ENCODE peak calls at places on chromosome 7, in five cellular contexts. S is cardiac muscle cell, T is fibroblast of lung, J is testis, Q is A549. P is an unnamed sample.

GRCh38 chr7:141460781-141461715 is 90.2 kb upstream of the AGK start:
- DNase-seq in S (no peak), T (peak; percentile 2), J (peak; percentile 54), Q (no peak), P (no peak)

GRCh38 chr7:27925573-27926201 is 185.7 kb downstream of the TAX1BP1 start:
- DNase-seq in Q (no peak), T (no peak), S (no peak), J (no peak), P (no peak)

GRCh38 chr7:158271646-158272045 is 316.0 kb downstream of the PTPRN2 start:
- DNase-seq in S (no peak), J (no peak), Q (no peak), T (no peak), P (no peak)

GRCh38 chr7:50533849-50534248 is 31.4 kb downstream of the DDC start:
- DNase-seq in S (no peak), J (no peak), T (no peak), Q (no peak), P (no peak)

GRCh38 chr7:140533394-140533872 is 54.1 kb upstream of the MKRN1 start:
- DNase-seq in S (no peak), Q (no peak), J (no peak), T (no peak), P (no peak)

GRCh38 chr7:96992624-96993452 is 12.5 kb upstream of the DLX6 start:
- DNase-seq in J (peak; percentile 64), T (no peak), S (no peak), Q (no peak), P (no peak)

GRCh38 chr7:90262438-90262837 is 17.5 kb downstream of the CFAP69 start:
- DNase-seq in J (no peak), S (no peak), T (peak; percentile 67), Q (peak; percentile 37), P (no peak)

GRCh38 chr7:16027396-16027795 is 340.9 kb upstream of the MEOX2 start:
- DNase-seq in S (no peak), J (no peak), Q (no peak), T (no peak), P (no peak)

GRCh38 chr7:7821517-7821916 is 103.1 kb upstream of the RPA3 start:
- DNase-seq in Q (no peak), S (no peak), J (no peak), T (no peak), P (no peak)

GRCh38 chr7:107068156-107068555 is 23.7 kb downstream of the PRKAR2B start:
- DNase-seq in T (no peak), J (no peak), Q (no peak), S (no peak), P (no peak)

GRCh38 chr7:77525231-77525630 is 11.9 kb upstream of the PTPN12 start:
- DNase-seq in S (no peak), J (no peak), T (no peak), Q (no peak), P (no peak)

GRCh38 chr7:127581716-127582115 is 3.7 kb downstream of the GCC1 start:
- DNase-seq in T (no peak), J (no peak), Q (no peak), S (no peak), P (no peak)

GRCh38 chr7:143974457-143974856 is 19.8 kb downstream of the OR2F1 start:
- DNase-seq in T (no peak), Q (peak; percentile 44), S (no peak), J (no peak), P (no peak)

GRCh38 chr7:81120803-81121202 is 202.0 kb upstream of the SEMA3C start:
- DNase-seq in Q (no peak), S (no peak), T (no peak), J (no peak), P (no peak)

GRCh38 chr7:40244226-40244625 is 109.4 kb downstream of the SUGCT start:
- DNase-seq in Q (no peak), S (no peak), T (no peak), J (no peak), P (no peak)

GRCh38 chr7:55224111-55224510 is 141.0 kb upstream of the LANCL2 start:
- DNase-seq in J (no peak), S (no peak), Q (no peak), T (no peak), P (no peak)

GRCh38 chr7:132065193-132065972 is 509.0 kb upstream of the PODXL start:
- DNase-seq in J (peak; percentile 25), S (no peak), Q (peak; percentile 94), T (peak; percentile 94), P (peak; percentile 24)

GRCh38 chr7:25119102-25119501 is 6.0 kb downstream of the CYCS start:
- DNase-seq in J (no peak), Q (no peak), S (no peak), T (no peak), P (no peak)

GRCh38 chr7:35593896-35594295 is 101.0 kb downstream of the HERPUD2 start:
- DNase-seq in S (no peak), T (no peak), Q (no peak), J (peak; percentile 73), P (peak; percentile 47)

GRCh38 chr7:35761882-35762720 is 38.8 kb upstream of the SEPTIN7 start:
- DNase-seq in T (peak; percentile 41), Q (no peak), J (no peak), S (no peak), P (no peak)

GRCh38 chr7:101691822-101692384 is 62.8 kb upstream of the MYL10 start:
- DNase-seq in T (no peak), Q (no peak), J (no peak), S (no peak), P (no peak)

GRCh38 chr7:128836729-128837348 is 6.6 kb downstream of the FLNC start:
- DNase-seq in T (no peak), J (no peak), Q (no peak), S (no peak), P (no peak)

GRCh38 chr7:36686499-36686898 is 37.8 kb downstream of the AOAH start:
- DNase-seq in Q (no peak), T (no peak), S (no peak), J (no peak), P (peak; percentile 9)

GRCh38 chr7:71364559-71364958 is 232.6 kb downstream of the GALNT17 start:
- DNase-seq in T (no peak), J (no peak), S (no peak), Q (no peak), P (no peak)

GRCh38 chr7:157501576-157501975 is 164.8 kb downstream of the DNAJB6 start:
- DNase-seq in S (no peak), Q (no peak), T (no peak), J (peak; percentile 12), P (no peak)

GRCh38 chr7:155439311-155440017 is 18.5 kb upstream of the EN2 start:
- DNase-seq in Q (no peak), J (no peak), T (no peak), S (no peak), P (no peak)

DNA sequence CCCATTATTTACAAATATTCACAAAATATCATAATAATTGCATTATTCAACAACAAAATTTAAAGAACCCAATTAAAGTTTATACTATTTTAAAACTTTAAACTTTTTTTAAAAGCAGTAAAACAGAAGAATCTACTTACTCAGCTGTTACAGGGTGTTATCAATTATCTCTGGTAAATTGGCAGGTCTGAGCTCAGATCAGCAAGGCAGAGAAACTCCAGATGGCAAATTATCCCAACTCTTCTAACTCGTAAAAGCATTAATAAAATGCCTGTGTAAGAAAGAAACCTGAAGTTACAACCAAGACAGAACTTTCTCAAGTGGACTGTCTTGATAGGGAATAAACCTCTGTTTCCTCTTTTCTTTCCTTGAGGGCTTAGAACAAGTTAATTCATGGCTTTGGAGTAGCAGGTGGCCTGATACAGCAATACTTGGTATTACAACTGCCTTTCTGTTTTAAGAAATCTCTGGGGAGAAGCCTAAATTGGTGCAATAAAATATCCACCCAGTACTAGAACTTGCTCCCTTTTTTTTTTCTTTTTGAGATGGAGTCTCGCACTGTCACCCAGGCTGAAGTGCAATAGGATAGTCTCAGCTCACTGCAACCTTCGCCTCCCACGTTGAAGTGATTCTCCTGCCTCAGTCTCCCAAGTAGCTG is 275.3 kb upstream of the MKLN1 start:
- DNase-seq in J (no peak), T (no peak), Q (no peak), S (no peak), P (no peak)
- H3K4me1 ChIP-seq in J (peaks cover 17% of the 10 kb centered on the region), T (no peaks in the 10 kb centered on the region), Q (peaks cover 30% of the 10 kb centered on the region), S (no peaks in the 10 kb centered on the region), P (no peaks in the 10 kb centered on the region)

GRCh38 chr7:4749363-4749762 is 26.1 kb upstream of the AP5Z1 start:
- DNase-seq in T (no peak), J (no peak), Q (no peak), S (no peak), P (no peak)
- H3K4me1 ChIP-seq in T (peaks cover 13% of the 10 kb centered on the region), J (peaks cover 24% of the 10 kb centered on the region), Q (peaks cover 49% of the 10 kb centered on the region), S (peaks cover 5% of the 10 kb centered on the region), P (peaks cover 5% of the 10 kb centered on the region)

GRCh38 chr7:47455872-47456185 is 126.1 kb downstream of the TNS3 start:
- DNase-seq in J (no peak), S (no peak), Q (no peak), T (no peak), P (no peak)

GRCh38 chr7:47458486-47458885 is 123.4 kb downstream of the TNS3 start:
- DNase-seq in T (no peak), S (no peak), Q (no peak), J (no peak), P (no peak)

GRCh38 chr7:47460251-47460989 is 121.5 kb downstream of the TNS3 start:
- DNase-seq in S (no peak), Q (no peak), T (no peak), J (no peak), P (no peak)

GRCh38 chr7:47456210-47456955 is 125.5 kb downstream of the TNS3 start:
- DNase-seq in T (no peak), Q (no peak), S (no peak), J (no peak), P (no peak)

GRCh38 chr7:47458057-47458456 is 123.9 kb downstream of the TNS3 start:
- DNase-seq in S (no peak), Q (no peak), T (peak; percentile 97), J (peak; percentile 78), P (no peak)
- H3K4me1 ChIP-seq in S (no peaks in the 10 kb centered on the region), Q (peaks cover 87% of the 10 kb centered on the region), T (peaks cover 47% of the 10 kb centered on the region), J (peaks cover 34% of the 10 kb centered on the region), P (no peaks in the 10 kb centered on the region)

DNA sequence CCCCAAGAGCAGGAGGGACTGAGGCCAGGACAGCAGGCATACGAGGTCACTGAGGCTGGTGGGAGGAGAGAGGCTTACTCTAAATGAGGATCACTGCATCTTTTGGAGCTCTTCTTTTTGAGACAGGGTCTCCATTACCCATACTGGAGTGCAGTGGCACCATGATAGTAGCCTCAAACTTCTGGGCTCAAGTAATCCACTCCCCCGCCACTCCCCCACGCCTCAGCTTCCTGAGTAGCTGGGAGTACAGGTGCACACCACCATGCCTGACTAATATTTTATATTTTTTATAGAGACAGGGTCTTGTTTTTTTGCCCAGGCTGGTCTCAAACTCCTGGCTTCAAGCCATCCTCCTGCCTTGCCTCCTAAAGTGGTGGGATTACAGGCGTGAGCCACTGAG is 25.8 kb downstream of the OGDH start:
- DNase-seq in Q (no peak), T (no peak), J (no peak), S (no peak), P (no peak)
- H3K4me1 ChIP-seq in Q (peaks cover 18% of the 10 kb centered on the region), T (peaks cover 14% of the 10 kb centered on the region), J (peaks cover 20% of the 10 kb centered on the region), S (peaks cover 19% of the 10 kb centered on the region), P (no peaks in the 10 kb centered on the region)

DNA sequence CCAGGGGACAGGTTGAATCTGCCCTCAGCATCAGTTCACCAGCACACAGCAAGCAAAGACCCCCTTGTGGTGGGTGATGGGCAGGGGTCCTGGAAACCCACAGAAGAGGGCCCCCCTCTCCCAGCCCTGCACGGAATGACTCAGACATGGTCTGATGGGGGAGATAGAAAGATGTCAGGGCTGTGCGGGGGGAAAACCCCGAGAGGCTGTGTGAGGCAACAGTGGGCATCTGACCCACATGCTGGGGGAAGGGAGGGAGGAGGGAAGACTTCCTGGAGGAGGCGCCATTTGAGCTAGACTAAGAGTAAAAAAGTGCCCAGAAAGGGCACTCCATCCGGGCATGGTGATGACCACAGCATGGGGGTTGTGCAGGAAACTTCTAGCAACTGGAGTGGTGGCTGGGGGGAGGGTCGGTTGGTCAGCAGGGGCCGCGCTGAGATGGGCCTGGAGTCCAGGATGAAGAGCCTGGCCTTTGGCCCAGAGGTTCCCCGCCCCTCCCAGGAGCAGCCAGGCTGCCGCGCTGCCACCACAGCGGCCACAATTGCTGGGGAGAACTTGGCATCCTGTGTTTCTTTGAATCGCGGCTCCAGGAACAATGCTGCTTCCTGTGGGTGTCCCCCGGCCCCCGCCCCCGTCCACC is 2.5 kb downstream of the LFNG start:
- DNase-seq in S (no peak), T (no peak), J (no peak), Q (no peak), P (no peak)
- H3K4me1 ChIP-seq in S (no peaks in the 10 kb centered on the region), T (peaks cover 22% of the 10 kb centered on the region), J (peaks cover 48% of the 10 kb centered on the region), Q (peaks cover 76% of the 10 kb centered on the region), P (peaks cover 37% of the 10 kb centered on the region)

P was measured in BE2C.